ENCODE peak calls at places on chromosome 11, in ten cellular contexts. L, T, E, U, O, F, H, K, Q and V are unnamed samples.
A peak's percentile ranks its signal among the peaks of the same experiment; 100 is the strongest.

GRCh38 chr11:45238724-45239123 is 47.4 kb downstream of the SYT13 start:
- DNase-seq in L (no peak), T (no peak), E (no peak), U (peak; percentile 33), O (no peak), F (no peak), H (no peak), K (no peak), Q (no peak), V (no peak)

GRCh38 chr11:16788141-16789060 is 50.0 kb downstream of the C11orf58 start:
- DNase-seq in L (peak; percentile 67), T (peak; percentile 54), E (peak; percentile 66), U (peak; percentile 70), O (peak; percentile 73), F (no peak), H (peak; percentile 90), K (peak; percentile 93), Q (peak; percentile 81), V (peak; percentile 65)

GRCh38 chr11:75655619-75656018 is 13.2 kb downstream of the MAP6 start:
- DNase-seq in L (no peak), T (no peak), E (no peak), U (no peak), O (no peak), F (no peak), H (no peak), K (no peak), Q (no peak), V (no peak)

GRCh38 chr11:128039140-128040021 is 548.0 kb downstream of the ETS1 start:
- DNase-seq in L (peak; percentile 48), T (peak; percentile 51), E (peak; percentile 33), U (no peak), O (peak; percentile 34), F (no peak), H (no peak), K (peak; percentile 91), Q (peak; percentile 75), V (peak; percentile 99)

GRCh38 chr11:66920978-66921784 is 37.0 kb downstream of the PC start:
- DNase-seq in L (no peak), T (peak; percentile 65), E (no peak), U (no peak), O (no peak), F (no peak), H (no peak), K (no peak), Q (peak; percentile 26), V (peak; percentile 82)

GRCh38 chr11:110148775-110149744 is 55.9 kb downstream of the ZC3H12C start:
- DNase-seq in L (no peak), T (no peak), E (no peak), U (peak; percentile 34), O (no peak), F (no peak), H (no peak), K (no peak), Q (no peak), V (no peak)

GRCh38 chr11:46391578-46392420 is at the start of gene CHRM4:
- DNase-seq in L (no peak), T (no peak), E (no peak), U (peak; percentile 80), O (no peak), F (no peak), H (peak; percentile 77), K (no peak), Q (no peak), V (peak; percentile 67)

GRCh38 chr11:33701831-33702230 is 1.2 kb upstream of the C11orf91 start:
- DNase-seq in L (no peak), T (no peak), E (peak; percentile 57), U (no peak), O (peak; percentile 57), F (no peak), H (no peak), K (no peak), Q (no peak), V (no peak)

GRCh38 chr11:76205252-76206076 is 838 bp downstream of the WNT11 start:
- DNase-seq in L (no peak), T (no peak), E (no peak), U (no peak), O (no peak), F (no peak), H (no peak), K (no peak), Q (no peak), V (no peak)

GRCh38 chr11:62788991-62789390 is 1.8 kb downstream of the TMEM179B start:
- DNase-seq in L (no peak), T (no peak), E (no peak), U (no peak), O (no peak), F (no peak), H (no peak), K (no peak), Q (no peak), V (no peak)

GRCh38 chr11:62794201-62794775 is 2.5 kb upstream of the TMEM223 start:
- DNase-seq in L (no peak), T (no peak), E (no peak), U (no peak), O (no peak), F (no peak), H (no peak), K (no peak), Q (no peak), V (no peak)

GRCh38 chr11:62789576-62789975 is 2.2 kb downstream of the TMEM223 start:
- DNase-seq in L (no peak), T (no peak), E (no peak), U (no peak), O (no peak), F (no peak), H (no peak), K (no peak), Q (no peak), V (no peak)

GRCh38 chr11:62791501-62792192 is at the start of gene TMEM223:
- DNase-seq in L (peak; percentile 84), T (peak; percentile 78), E (peak; percentile 79), U (peak; percentile 79), O (peak; percentile 93), F (no peak), H (peak; percentile 91), K (peak; percentile 97), Q (peak; percentile 89), V (peak; percentile 91)

DNA sequence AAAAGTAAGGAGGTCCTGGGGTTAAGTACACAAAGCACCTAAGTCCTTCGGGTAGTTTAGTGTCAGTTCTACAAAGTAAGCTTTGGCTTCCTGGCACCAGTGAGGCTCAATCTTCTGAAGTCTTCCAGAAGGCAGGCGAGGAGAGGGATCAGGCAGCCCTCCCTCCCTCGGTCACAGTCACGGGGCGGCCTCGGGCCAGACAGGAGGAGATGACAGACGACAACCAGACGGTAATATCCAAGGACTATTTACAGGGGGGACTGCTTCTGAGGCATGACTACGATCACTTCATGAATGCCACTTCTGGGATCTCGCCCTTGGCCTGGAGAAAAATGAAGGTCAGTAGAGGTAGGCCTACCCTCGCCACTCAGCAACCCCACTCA is 378 bp upstream of the TMEM223 start:
- DNase-seq in L (no peak), T (peak; percentile 38), E (no peak), U (no peak), O (peak; percentile 68), F (no peak), H (peak; percentile 80), K (no peak), Q (no peak), V (peak; percentile 43)
- H3K4me3 ChIP-seq in L (peak overlapping the region; percentile 69), T (peak overlapping the region; percentile 75), E (no peak overlapping the region), U (peak overlapping the region; percentile 83), O (peak overlapping the region; percentile 98), F (peak overlapping the region; percentile 84), H (no peak overlapping the region), K (no peak overlapping the region), Q (no peak overlapping the region), V (peak overlapping the region; percentile 12)

GRCh38 chr11:103091810-103092524 is at the start of gene DCUN1D5:
- DNase-seq in L (peak; percentile 96), T (peak; percentile 95), E (peak; percentile 90), U (peak; percentile 84), O (peak; percentile 98), F (peak; percentile 89), H (peak; percentile 99), K (peak; percentile 99), Q (peak; percentile 98), V (peak; percentile 96)
- TF ChIP-seq POLR2A in L (peak; percentile 65), T (peak; percentile 54), E (peak; percentile 73), U (peak; percentile 90), O (no peak), F (peak; percentile 92), H (peak; percentile 56), K (no peak), Q (peak; percentile 65), V (peak; percentile 97)

GRCh38 chr11:104803770-104804169 is 94.5 kb downstream of the CASP12 start:
- DNase-seq in L (no peak), T (no peak), E (no peak), U (no peak), O (no peak), F (no peak), H (no peak), K (no peak), Q (no peak), V (peak; percentile 12)
- TF ChIP-seq CTCF in L (no peak), T (no peak), E (no peak), U (no peak), O (no peak), F (no peak), H (no peak), K (no peak), Q (no peak), V (no peak)

GRCh38 chr11:118604566-118604965 is 2.8 kb upstream of the PHLDB1 start:
- DNase-seq in L (no peak), T (no peak), E (no peak), U (no peak), O (no peak), F (no peak), H (no peak), K (no peak), Q (no peak), V (no peak)

GRCh38 chr11:118606844-118607228 is 579 bp upstream of the PHLDB1 start:
- DNase-seq in L (no peak), T (no peak), E (no peak), U (no peak), O (no peak), F (no peak), H (no peak), K (no peak), Q (no peak), V (no peak)

GRCh38 chr11:118607401-118608267 is at the start of gene PHLDB1:
- DNase-seq in L (peak; percentile 58), T (peak; percentile 56), E (peak; percentile 64), U (peak; percentile 48), O (peak; percentile 81), F (no peak), H (peak; percentile 82), K (peak; percentile 92), Q (peak; percentile 50), V (peak; percentile 77)

GRCh38 chr11:118605116-118605867 is 2.1 kb upstream of the PHLDB1 start:
- DNase-seq in L (no peak), T (peak; percentile 79), E (peak; percentile 88), U (no peak), O (peak; percentile 86), F (no peak), H (peak; percentile 89), K (peak; percentile 94), Q (peak; percentile 44), V (peak; percentile 93)

DNA sequence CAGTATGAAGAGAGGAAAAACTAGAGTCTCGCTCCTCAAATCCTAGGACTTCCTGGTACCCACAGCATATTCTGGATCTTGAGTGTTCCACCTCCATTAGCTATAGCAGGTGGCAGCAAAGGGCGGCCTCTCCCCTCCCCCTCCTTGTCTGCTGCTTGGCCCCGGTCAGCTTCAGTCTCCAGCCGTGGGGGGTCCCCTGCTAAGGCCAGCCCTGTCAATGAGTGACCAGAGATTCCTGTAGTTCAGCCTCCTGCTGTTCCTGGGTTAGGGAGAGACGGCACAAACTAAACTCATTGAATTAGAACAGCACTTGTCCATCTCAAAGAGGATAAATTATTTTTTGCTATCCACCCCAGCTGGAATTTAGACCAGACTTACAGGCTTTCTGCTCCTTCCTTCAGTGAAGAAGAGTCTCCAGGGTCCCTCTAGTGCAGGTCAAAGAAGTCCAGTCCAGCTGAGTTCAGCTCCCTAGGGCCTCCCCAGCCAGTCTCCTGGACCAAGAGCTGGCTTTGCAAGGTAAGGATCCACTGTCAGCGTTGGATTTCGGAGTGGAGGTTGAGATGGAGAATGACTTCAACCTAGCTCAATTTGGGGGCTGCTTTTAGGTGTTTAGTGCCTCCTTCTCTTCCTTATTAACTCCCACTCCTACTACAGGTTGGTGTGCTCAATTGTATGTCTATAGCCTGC is 1.1 kb upstream of the PHLDB1 start:
- DNase-seq in L (no peak), T (no peak), E (no peak), U (no peak), O (peak; percentile 56), F (no peak), H (peak; percentile 55), K (peak; percentile 75), Q (no peak), V (no peak)
- H3K4me3 ChIP-seq in L (no peak overlapping the region), T (no peak overlapping the region), E (no peak overlapping the region), U (peak overlapping the region; percentile 21), O (no peak overlapping the region), F (no peak overlapping the region), H (no peak overlapping the region), K (no peak overlapping the region), Q (no peak overlapping the region), V (no peak overlapping the region)